ENCODE peak calls at places on chromosome X, in six cellular contexts. C is neuronal stem cell, A is amniotic stem cell, O is ovary, V is NCI-H524, S is NCI-H446 treated with DMSO at 0.1 percent for 48 hours. L is an unnamed sample.

GRCh38 chrX:38220936-38221386 is 290 bp upstream of the SRPX start:
- DNase-seq in S (no peak), C (peak), V (peak), A (no peak), O (no peak), L (peak)

GRCh38 chrX:154987940-154988339 is 34.6 kb downstream of the F8 start:
- DNase-seq in O (no peak), V (no peak), A (no peak), C (no peak), S (no peak), L (no peak)

GRCh38 chrX:48728653-48729052 is 32.1 kb downstream of the SUV39H1 start:
- DNase-seq in A (no peak), C (no peak), O (no peak), S (no peak), V (no peak), L (no peak)

GRCh38 chrX:111519215-111519614 is 7.8 kb downstream of the SERTM2 start:
- DNase-seq in S (peak), C (peak), O (no peak), A (no peak), V (peak), L (peak)

GRCh38 chrX:153651540-153652079 is 4.6 kb downstream of the DUSP9 start:
- DNase-seq in O (no peak), V (peak), C (no peak), A (no peak), S (no peak), L (peak)

GRCh38 chrX:119145241-119145653 is 17.6 kb upstream of the KIAA1210 start:
- DNase-seq in V (peak), O (no peak), A (no peak), S (no peak), C (no peak), L (peak)

GRCh38 chrX:22135994-22136684 is 104.0 kb downstream of the PHEX start:
- DNase-seq in S (peak), C (peak), V (peak), O (no peak), A (peak), L (peak)

GRCh38 chrX:71616672-71617529 is 1.4 kb downstream of the CXCR3 start:
- DNase-seq in O (no peak), A (no peak), V (no peak), S (no peak), C (no peak), L (no peak)

GRCh38 chrX:12891915-12892506 is 14.4 kb upstream of the TLR8 start:
- DNase-seq in V (no peak), A (no peak), S (no peak), C (no peak), O (no peak), L (no peak)

GRCh38 chrX:66076801-66077200 is 36.9 kb upstream of the VSIG4 start:
- DNase-seq in O (no peak), C (no peak), S (no peak), V (no peak), A (no peak), L (no peak)

GRCh38 chrX:70262952-70263567 is 3.1 kb upstream of the P2RY4 start:
- DNase-seq in C (peak), A (no peak), V (peak), S (no peak), O (peak), L (peak)

GRCh38 chrX:76433219-76433618 is 5.7 kb downstream of the MAGEE1 start:
- DNase-seq in C (no peak), V (peak), A (no peak), S (no peak), O (no peak), L (peak)

GRCh38 chrX:68422478-68422877 is 10.8 kb downstream of the OPHN1 start:
- DNase-seq in S (no peak), V (no peak), O (no peak), C (no peak), A (no peak), L (no peak)

GRCh38 chrX:28625223-28625622 is 38.0 kb downstream of the IL1RAPL1 start:
- DNase-seq in C (no peak), A (no peak), V (no peak), S (no peak), O (no peak), L (no peak)